ENCODE peak calls at places on chromosome 12, in seven cellular contexts. One of them, this sample, is unnamed.

GRCh38 chr12:8953773-8954402 is 4.4 kb upstream of the M6PR start:
- DNase-seq in AG10803: no peak
- DNase-seq in AG09309: no peak
- DNase-seq in A549: no peak
- DNase-seq in left ventricle myocardium inferior: no peak
- DNase-seq in tibial artery: no peak
- DNase-seq in foreskin fibroblast: no peak
- DNase-seq in this sample: no peak

GRCh38 chr12:108793756-108794441 is 62.6 kb upstream of the CORO1C start:
- DNase-seq in AG10803: no peak
- DNase-seq in foreskin fibroblast: no peak
- DNase-seq in left ventricle myocardium inferior: peak; percentile 37
- DNase-seq in tibial artery: no peak
- DNase-seq in A549: no peak
- DNase-seq in AG09309: no peak
- DNase-seq in this sample: no peak

GRCh38 chr12:110640275-110641025 is 26.5 kb downstream of the TCTN1 start:
- DNase-seq in AG09309: no peak
- DNase-seq in left ventricle myocardium inferior: peak; percentile 74
- DNase-seq in AG10803: no peak
- DNase-seq in tibial artery: no peak
- DNase-seq in A549: no peak
- DNase-seq in foreskin fibroblast: no peak
- DNase-seq in this sample: no peak

GRCh38 chr12:80325167-80325959 is 118.7 kb upstream of the PTPRQ start:
- DNase-seq in foreskin fibroblast: peak; percentile 17
- DNase-seq in tibial artery: no peak
- DNase-seq in A549: no peak
- DNase-seq in AG09309: no peak
- DNase-seq in left ventricle myocardium inferior: no peak
- DNase-seq in AG10803: peak; percentile 8
- DNase-seq in this sample: no peak

GRCh38 chr12:32603858-32604257 is 75.2 kb upstream of the DNM1L start:
- DNase-seq in A549: no peak
- DNase-seq in tibial artery: no peak
- DNase-seq in AG10803: peak; percentile 68
- DNase-seq in foreskin fibroblast: peak; percentile 64
- DNase-seq in AG09309: peak; percentile 21
- DNase-seq in left ventricle myocardium inferior: no peak
- DNase-seq in this sample: no peak

GRCh38 chr12:5172886-5173285 is 129.2 kb downstream of the KCNA5 start:
- DNase-seq in left ventricle myocardium inferior: no peak
- DNase-seq in foreskin fibroblast: no peak
- DNase-seq in A549: no peak
- DNase-seq in AG10803: peak; percentile 25
- DNase-seq in tibial artery: no peak
- DNase-seq in AG09309: no peak
- DNase-seq in this sample: no peak

GRCh38 chr12:131066207-131066885 is 112.6 kb downstream of the ADGRD1 start:
- DNase-seq in tibial artery: peak; percentile 17
- DNase-seq in foreskin fibroblast: no peak
- DNase-seq in AG09309: no peak
- DNase-seq in left ventricle myocardium inferior: peak; percentile 18
- DNase-seq in A549: no peak
- DNase-seq in AG10803: no peak
- DNase-seq in this sample: no peak

GRCh38 chr12:88993655-88994054 is 358.6 kb downstream of the DUSP6 start:
- DNase-seq in foreskin fibroblast: peak; percentile 40
- DNase-seq in tibial artery: no peak
- DNase-seq in AG09309: peak; percentile 48
- DNase-seq in left ventricle myocardium inferior: no peak
- DNase-seq in AG10803: peak; percentile 80
- DNase-seq in A549: peak; percentile 18
- DNase-seq in this sample: no peak

GRCh38 chr12:70180140-70180539 is 63.1 kb upstream of the CNOT2 start:
- DNase-seq in AG09309: no peak
- DNase-seq in foreskin fibroblast: no peak
- DNase-seq in tibial artery: no peak
- DNase-seq in left ventricle myocardium inferior: no peak
- DNase-seq in A549: no peak
- DNase-seq in AG10803: no peak
- DNase-seq in this sample: no peak

GRCh38 chr12:65656904-65657351 is 167.4 kb upstream of the HMGA2 start:
- DNase-seq in left ventricle myocardium inferior: no peak
- DNase-seq in foreskin fibroblast: peak; percentile 98
- DNase-seq in tibial artery: no peak
- DNase-seq in A549: peak; percentile 45
- DNase-seq in AG10803: peak; percentile 98
- DNase-seq in AG09309: peak; percentile 98
- DNase-seq in this sample: peak; percentile 58

GRCh38 chr12:15851045-15851444 is 31.1 kb upstream of the STRAP start:
- DNase-seq in AG10803: no peak
- DNase-seq in AG09309: no peak
- DNase-seq in left ventricle myocardium inferior: no peak
- DNase-seq in foreskin fibroblast: no peak
- DNase-seq in A549: no peak
- DNase-seq in tibial artery: no peak
- DNase-seq in this sample: no peak

GRCh38 chr12:2795291-2796186 is 769 bp downstream of the FKBP4 start:
- DNase-seq in AG09309: no peak
- DNase-seq in tibial artery: peak; percentile 81
- DNase-seq in foreskin fibroblast: peak; percentile 60
- DNase-seq in AG10803: peak; percentile 46
- DNase-seq in A549: peak; percentile 84
- DNase-seq in left ventricle myocardium inferior: peak; percentile 87
- DNase-seq in this sample: no peak

GRCh38 chr12:102300824-102301461 is 103.3 kb upstream of the PMCH start:
- DNase-seq in AG09309: peak; percentile 16
- DNase-seq in AG10803: peak; percentile 44
- DNase-seq in left ventricle myocardium inferior: no peak
- DNase-seq in tibial artery: no peak
- DNase-seq in foreskin fibroblast: peak; percentile 29
- DNase-seq in A549: peak; percentile 12
- DNase-seq in this sample: peak; percentile 18

GRCh38 chr12:49415426-49416040 is 48.3 kb downstream of the SPATS2 start:
- DNase-seq in A549: no peak
- DNase-seq in foreskin fibroblast: no peak
- DNase-seq in AG09309: no peak
- DNase-seq in AG10803: no peak
- DNase-seq in tibial artery: no peak
- DNase-seq in left ventricle myocardium inferior: no peak
- DNase-seq in this sample: no peak

DNA sequence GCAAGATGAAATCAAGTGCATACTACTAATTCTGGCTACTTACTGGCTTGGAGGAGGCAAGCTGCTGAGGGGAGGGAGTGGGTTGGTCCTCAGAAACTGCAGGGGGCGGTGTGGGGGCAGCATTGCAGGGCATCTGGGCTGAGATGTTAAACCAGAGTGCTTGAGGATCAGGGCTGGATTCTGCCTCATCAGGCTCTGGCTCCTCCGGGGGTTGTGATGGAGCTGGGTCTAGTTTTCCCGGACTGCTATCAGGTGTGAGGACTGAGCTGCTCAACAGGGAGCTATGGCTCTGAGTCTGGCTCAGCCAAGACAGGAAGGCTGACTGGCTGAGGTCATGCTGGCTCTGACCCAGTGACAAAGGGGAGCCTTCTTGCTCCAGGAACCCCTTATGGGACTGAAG is 28.6 kb downstream of the BAZ2A start:
- DNase-seq in AG10803: no peak
- DNase-seq in foreskin fibroblast: no peak
- DNase-seq in tibial artery: no peak
- DNase-seq in A549: peak; percentile 29
- DNase-seq in AG09309: no peak
- DNase-seq in left ventricle myocardium inferior: no peak
- DNase-seq in this sample: no peak
- TF ChIP-seq CTCF in AG10803: peak; percentile 14
- TF ChIP-seq CTCF in foreskin fibroblast: no peak
- TF ChIP-seq CTCF in tibial artery: no peak
- TF ChIP-seq CTCF in A549: peak; percentile 14
- TF ChIP-seq CTCF in AG09309: peak; percentile 21
- TF ChIP-seq CTCF in left ventricle myocardium inferior: no peak
- TF ChIP-seq CTCF in this sample: peak; percentile 34

DNA sequence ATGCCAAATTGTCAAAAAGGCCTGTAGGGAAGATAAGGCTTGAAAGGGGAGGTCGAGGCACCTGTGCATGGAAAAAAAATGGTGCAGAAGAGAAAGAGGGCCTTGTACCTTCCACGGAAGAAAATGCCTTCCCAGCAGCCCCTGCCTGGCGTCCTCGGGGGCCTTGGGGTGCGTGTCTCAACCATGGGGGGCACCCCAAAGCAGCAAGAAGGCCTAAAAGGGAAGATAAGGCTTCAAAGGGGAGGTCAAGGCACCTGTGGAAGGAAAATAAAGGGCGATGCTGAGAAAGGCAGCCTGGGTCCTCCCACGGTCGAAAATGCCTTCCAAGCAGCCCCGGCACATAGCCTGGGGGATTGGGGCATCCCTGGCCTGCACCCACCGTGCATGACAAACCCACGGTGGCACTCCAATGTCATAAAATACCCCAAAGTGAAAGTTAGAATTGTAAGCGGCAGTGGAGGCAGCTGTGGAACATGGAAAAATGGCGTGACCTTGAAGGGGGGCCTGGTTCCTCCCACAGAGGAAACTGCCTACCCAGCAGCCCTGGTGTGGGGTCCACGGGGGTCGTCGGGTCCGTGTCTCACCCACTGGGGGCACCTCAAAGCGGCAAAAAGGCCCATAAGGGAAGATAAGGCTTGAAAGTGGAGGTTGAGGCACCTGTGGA is 275.0 kb downstream of the ALG10 start:
- DNase-seq in left ventricle myocardium inferior: no peak
- DNase-seq in AG09309: no peak
- DNase-seq in tibial artery: no peak
- DNase-seq in A549: no peak
- DNase-seq in foreskin fibroblast: no peak
- DNase-seq in AG10803: no peak
- DNase-seq in this sample: no peak
- H3K4me3 ChIP-seq in left ventricle myocardium inferior: no peak overlapping the region
- H3K4me3 ChIP-seq in AG09309: no peak overlapping the region
- H3K4me3 ChIP-seq in tibial artery: no peak overlapping the region
- H3K4me3 ChIP-seq in A549: no peak overlapping the region
- H3K4me3 ChIP-seq in foreskin fibroblast: no peak overlapping the region
- H3K4me3 ChIP-seq in AG10803: no peak overlapping the region
- H3K4me3 ChIP-seq in this sample: no peak overlapping the region

DNA sequence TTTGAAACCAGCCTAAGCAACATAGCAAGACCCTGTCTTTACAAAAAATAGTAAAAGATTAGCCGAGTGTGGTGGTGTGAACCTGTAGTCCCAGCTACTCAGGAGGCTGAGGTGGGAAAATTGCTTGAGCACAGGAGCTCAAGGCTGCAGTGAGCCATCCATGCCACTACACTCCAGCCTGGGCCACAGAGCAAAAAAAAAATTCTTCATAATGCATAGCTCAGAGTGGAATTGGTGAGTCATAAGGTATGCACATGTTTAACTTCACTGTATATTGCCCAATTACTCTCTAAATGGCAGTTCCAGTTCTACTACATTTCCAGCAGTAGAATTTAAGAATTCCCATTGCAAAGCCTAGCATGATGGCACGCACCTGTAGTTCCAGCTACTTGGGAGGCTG is 26.8 kb upstream of the CLIP1 start:
- DNase-seq in AG10803: peak; percentile 79
- DNase-seq in left ventricle myocardium inferior: no peak
- DNase-seq in foreskin fibroblast: peak; percentile 76
- DNase-seq in tibial artery: no peak
- DNase-seq in AG09309: peak; percentile 34
- DNase-seq in A549: no peak
- DNase-seq in this sample: peak; percentile 51
- TF ChIP-seq CTCF in AG10803: no peak
- TF ChIP-seq CTCF in left ventricle myocardium inferior: no peak
- TF ChIP-seq CTCF in foreskin fibroblast: no peak
- TF ChIP-seq CTCF in tibial artery: no peak
- TF ChIP-seq CTCF in AG09309: no peak
- TF ChIP-seq CTCF in A549: no peak
- TF ChIP-seq CTCF in this sample: no peak

GRCh38 chr12:52945389-52946232 is 3.3 kb upstream of the KRT18 start:
- DNase-seq in left ventricle myocardium inferior: no peak
- DNase-seq in AG10803: peak; percentile 59
- DNase-seq in foreskin fibroblast: peak; percentile 27
- DNase-seq in A549: no peak
- DNase-seq in tibial artery: no peak
- DNase-seq in AG09309: no peak
- DNase-seq in this sample: peak; percentile 75
- H3K4me3 ChIP-seq in left ventricle myocardium inferior: no peak overlapping the region
- H3K4me3 ChIP-seq in AG10803: no peak overlapping the region
- H3K4me3 ChIP-seq in foreskin fibroblast: no peak overlapping the region
- H3K4me3 ChIP-seq in A549: no peak overlapping the region
- H3K4me3 ChIP-seq in tibial artery: no peak overlapping the region
- H3K4me3 ChIP-seq in AG09309: no peak overlapping the region
- H3K4me3 ChIP-seq in this sample: no peak overlapping the region

DNA sequence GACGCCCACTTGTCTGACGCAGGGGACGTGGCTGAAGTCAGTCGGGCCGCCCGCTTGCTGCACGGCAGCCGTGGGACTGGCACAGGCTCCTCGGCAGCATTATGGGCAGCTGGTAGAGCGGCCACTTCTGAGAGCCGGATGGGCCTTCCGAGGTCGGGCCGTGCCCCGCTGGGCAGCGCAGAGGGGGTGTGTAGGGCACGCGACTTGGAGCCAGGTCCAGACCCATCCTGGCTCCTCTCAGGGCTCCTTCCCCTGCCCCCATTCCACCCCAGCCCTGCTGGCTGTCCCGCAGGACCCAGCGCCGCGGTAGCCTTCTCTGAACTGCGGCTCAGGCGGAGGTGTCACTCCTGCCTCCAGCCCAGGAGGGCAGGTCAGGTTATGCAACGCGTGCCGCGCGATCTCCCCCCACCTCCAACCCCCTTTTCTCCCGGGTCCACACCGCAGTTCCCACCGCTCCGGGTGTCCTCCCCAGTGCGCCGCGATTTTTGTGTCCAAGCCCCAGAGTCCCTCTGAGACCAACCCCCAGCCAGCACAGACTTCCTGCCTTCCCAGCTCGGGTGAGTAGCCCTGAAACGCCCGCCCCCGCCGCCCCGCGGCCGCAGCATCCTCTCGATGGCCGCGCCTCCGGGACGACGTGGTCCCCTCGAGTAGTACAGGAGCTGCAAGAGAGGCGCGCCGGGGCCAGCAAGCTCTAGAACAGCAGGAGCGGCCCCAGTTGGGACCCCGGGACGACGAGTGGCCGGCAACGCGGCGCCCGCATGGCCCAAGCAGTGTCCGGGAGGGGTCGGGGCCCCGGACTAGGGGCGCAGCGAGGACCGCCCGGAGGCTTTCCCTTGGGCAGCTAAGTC is 41.1 kb upstream of the CAPRIN2 start:
- DNase-seq in AG10803: peak; percentile 75
- DNase-seq in tibial artery: peak; percentile 65
- DNase-seq in left ventricle myocardium inferior: peak; percentile 51
- DNase-seq in foreskin fibroblast: peak; percentile 92
- DNase-seq in A549: peak; percentile 77
- DNase-seq in AG09309: no peak
- DNase-seq in this sample: no peak
- TF ChIP-seq CTCF in AG10803: no peak
- TF ChIP-seq CTCF in tibial artery: no peak
- TF ChIP-seq CTCF in left ventricle myocardium inferior: peak; percentile 29
- TF ChIP-seq CTCF in foreskin fibroblast: no peak
- TF ChIP-seq CTCF in A549: no peak
- TF ChIP-seq CTCF in AG09309: peak; percentile 17
- TF ChIP-seq CTCF in this sample: no peak

GRCh38 chr12:6226002-6226700 is 26.0 kb downstream of the CD9 start:
- DNase-seq in foreskin fibroblast: no peak
- DNase-seq in tibial artery: peak; percentile 87
- DNase-seq in AG09309: no peak
- DNase-seq in left ventricle myocardium inferior: peak; percentile 78
- DNase-seq in A549: no peak
- DNase-seq in AG10803: peak; percentile 61
- DNase-seq in this sample: no peak
- H3K4me3 ChIP-seq in foreskin fibroblast: no peak overlapping the region
- H3K4me3 ChIP-seq in tibial artery: peak overlapping the region; percentile 5
- H3K4me3 ChIP-seq in AG09309: no peak overlapping the region
- H3K4me3 ChIP-seq in left ventricle myocardium inferior: peak overlapping the region; percentile 52
- H3K4me3 ChIP-seq in A549: no peak overlapping the region
- H3K4me3 ChIP-seq in AG10803: no peak overlapping the region
- H3K4me3 ChIP-seq in this sample: no peak overlapping the region

This sample was measured in retinal pigment epithelial cell.